ENCODE peak calls at places on chromosomes 13 and 19, in four cellular contexts. One of them, this sample, is unnamed.

GRCh38 chr19:8663920-8664670 is 33.7 kb downstream of the NFILZ start:
- DNase-seq in ovary: no peak
- DNase-seq in tibial nerve: no peak
- DNase-seq in cardiac muscle cell: no peak
- DNase-seq in this sample: peak; percentile 15

GRCh38 chr13:28421674-28422410 is 73.1 kb downstream of the FLT1 start:
- DNase-seq in ovary: no peak
- DNase-seq in tibial nerve: no peak
- DNase-seq in cardiac muscle cell: no peak
- DNase-seq in this sample: no peak

GRCh38 chr19:12314553-12314952 is 18.9 kb downstream of the ZNF563 start:
- DNase-seq in ovary: no peak
- DNase-seq in tibial nerve: no peak
- DNase-seq in cardiac muscle cell: no peak
- DNase-seq in this sample: no peak

GRCh38 chr13:44050450-44051063 is 170.9 kb downstream of the LACC1 start:
- DNase-seq in ovary: no peak
- DNase-seq in tibial nerve: no peak
- DNase-seq in cardiac muscle cell: peak; percentile 56
- DNase-seq in this sample: no peak

GRCh38 chr13:53191091-53191490 is 162.5 kb downstream of the OLFM4 start:
- DNase-seq in ovary: no peak
- DNase-seq in tibial nerve: no peak
- DNase-seq in cardiac muscle cell: peak; percentile 11
- DNase-seq in this sample: no peak

GRCh38 chr19:50870417-50871089 is 2.7 kb upstream of the KLK2 start:
- DNase-seq in ovary: no peak
- DNase-seq in tibial nerve: no peak
- DNase-seq in cardiac muscle cell: no peak
- DNase-seq in this sample: no peak

GRCh38 chr19:48466571-48467325 is 2.4 kb upstream of the CYTH2 start:
- DNase-seq in ovary: peak; percentile 56
- DNase-seq in tibial nerve: no peak
- DNase-seq in cardiac muscle cell: no peak
- DNase-seq in this sample: no peak

GRCh38 chr13:94822356-94822755 is 110.0 kb upstream of the SOX21 start:
- DNase-seq in ovary: no peak
- DNase-seq in tibial nerve: no peak
- DNase-seq in cardiac muscle cell: no peak
- DNase-seq in this sample: no peak

GRCh38 chr13:106372199-106373160 is 163.0 kb downstream of the EFNB2 start:
- DNase-seq in ovary: no peak
- DNase-seq in tibial nerve: no peak
- DNase-seq in cardiac muscle cell: no peak
- DNase-seq in this sample: no peak

GRCh38 chr19:39032164-39032918 is at the start of gene FBXO27:
- DNase-seq in ovary: no peak
- DNase-seq in tibial nerve: no peak
- DNase-seq in cardiac muscle cell: peak; percentile 6
- DNase-seq in this sample: no peak

GRCh38 chr13:41224113-41225110 is 30.0 kb upstream of the KBTBD7 start:
- DNase-seq in ovary: no peak
- DNase-seq in tibial nerve: no peak
- DNase-seq in cardiac muscle cell: no peak
- DNase-seq in this sample: no peak

GRCh38 chr13:39676315-39676876 is 20.9 kb downstream of the COG6 start:
- DNase-seq in ovary: no peak
- DNase-seq in tibial nerve: no peak
- DNase-seq in cardiac muscle cell: peak; percentile 60
- DNase-seq in this sample: no peak

GRCh38 chr19:39335168-39335567 is 675 bp downstream of the GMFG start:
- DNase-seq in ovary: no peak
- DNase-seq in tibial nerve: no peak
- DNase-seq in cardiac muscle cell: no peak
- DNase-seq in this sample: peak; percentile 30

GRCh38 chr19:4083677-4084546 is 17.2 kb upstream of the ZBTB7A start:
- DNase-seq in ovary: peak; percentile 53
- DNase-seq in tibial nerve: no peak
- DNase-seq in cardiac muscle cell: no peak
- DNase-seq in this sample: no peak

GRCh38 chr13:21898461-21898860 is 227.6 kb downstream of the FGF9 start:
- DNase-seq in ovary: no peak
- DNase-seq in tibial nerve: no peak
- DNase-seq in cardiac muscle cell: peak; percentile 23
- DNase-seq in this sample: no peak

GRCh38 chr19:609001-609340 is 19.3 kb downstream of the HCN2 start:
- DNase-seq in ovary: no peak
- DNase-seq in tibial nerve: no peak
- DNase-seq in cardiac muscle cell: no peak
- DNase-seq in this sample: no peak

GRCh38 chr19:29858621-29859020 is 46.8 kb downstream of the CCNE1 start:
- DNase-seq in ovary: no peak
- DNase-seq in tibial nerve: no peak
- DNase-seq in cardiac muscle cell: no peak
- DNase-seq in this sample: no peak

GRCh38 chr13:81171065-81171647 is 830.2 kb upstream of the SPRY2 start:
- DNase-seq in ovary: no peak
- DNase-seq in tibial nerve: no peak
- DNase-seq in cardiac muscle cell: peak; percentile 21
- DNase-seq in this sample: no peak

GRCh38 chr19:3175761-3176714 is 2.5 kb upstream of the S1PR4 start:
- DNase-seq in ovary: no peak
- DNase-seq in tibial nerve: no peak
- DNase-seq in cardiac muscle cell: no peak
- DNase-seq in this sample: no peak

GRCh38 chr13:33554919-33555791 is 262.8 kb upstream of the RFC3 start:
- DNase-seq in ovary: no peak
- DNase-seq in tibial nerve: no peak
- DNase-seq in cardiac muscle cell: peak; percentile 48
- DNase-seq in this sample: no peak

GRCh38 chr19:33294058-33294798 is 8.1 kb downstream of the CEBPA start:
- DNase-seq in ovary: no peak
- DNase-seq in tibial nerve: no peak
- DNase-seq in cardiac muscle cell: no peak
- DNase-seq in this sample: no peak
- H3K27ac ChIP-seq in ovary: no peak overlapping the region
- H3K27ac ChIP-seq in tibial nerve: no peak overlapping the region
- H3K27ac ChIP-seq in cardiac muscle cell: no peak overlapping the region
- H3K27ac ChIP-seq in this sample: no peak overlapping the region

DNA sequence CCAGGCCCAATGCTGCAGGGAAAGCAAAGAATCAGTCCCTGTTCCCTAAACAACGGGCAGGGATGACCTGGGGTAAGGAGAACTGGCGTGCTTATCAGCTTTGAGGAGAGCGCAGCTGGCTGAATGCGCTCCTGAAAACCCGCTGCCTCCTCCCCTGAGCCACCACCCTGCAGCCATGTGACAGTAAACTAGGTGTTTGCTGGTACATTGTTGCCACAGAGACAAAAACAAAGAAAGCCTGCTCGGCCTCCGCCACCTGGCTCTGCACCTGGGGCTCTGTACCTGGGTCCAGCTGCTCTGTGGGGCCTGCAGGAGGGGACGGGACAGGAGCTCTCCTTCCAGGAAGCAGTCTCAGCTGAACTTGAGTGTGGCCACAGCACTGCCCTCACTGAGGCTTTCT is 21.8 kb downstream of the MCF2L start:
- DNase-seq in ovary: no peak
- DNase-seq in tibial nerve: no peak
- DNase-seq in cardiac muscle cell: no peak
- DNase-seq in this sample: no peak
- H3K27ac ChIP-seq in ovary: no peak overlapping the region
- H3K27ac ChIP-seq in tibial nerve: no peak overlapping the region
- H3K27ac ChIP-seq in cardiac muscle cell: no peak overlapping the region
- H3K27ac ChIP-seq in this sample: no peak overlapping the region

GRCh38 chr19:45629704-45630103 is 9.5 kb downstream of the EML2 start:
- DNase-seq in ovary: no peak
- DNase-seq in tibial nerve: no peak
- DNase-seq in cardiac muscle cell: no peak
- DNase-seq in this sample: no peak
- H3K27ac ChIP-seq in ovary: no peak overlapping the region
- H3K27ac ChIP-seq in tibial nerve: no peak overlapping the region
- H3K27ac ChIP-seq in cardiac muscle cell: no peak overlapping the region
- H3K27ac ChIP-seq in this sample: no peak overlapping the region

DNA sequence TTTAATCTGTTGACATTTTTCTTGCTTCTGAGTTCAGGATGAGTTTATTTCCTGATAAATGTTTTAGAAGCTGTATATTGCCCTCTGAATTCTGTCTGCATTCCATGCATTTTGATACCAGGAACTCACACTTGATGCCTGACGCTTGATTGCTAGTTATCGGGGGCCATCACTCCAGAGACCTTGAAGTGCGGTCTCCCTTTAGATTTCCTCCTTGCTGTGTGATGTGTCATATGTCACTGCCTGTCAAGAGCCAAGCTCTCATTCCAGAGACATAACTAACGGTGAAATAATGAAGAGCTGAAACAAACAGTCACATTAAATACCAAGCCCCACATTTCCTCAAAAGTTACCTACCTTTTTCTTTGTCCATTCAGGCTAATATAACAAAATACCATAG is 155.5 kb downstream of the TNFSF13B start:
- DNase-seq in ovary: no peak
- DNase-seq in tibial nerve: no peak
- DNase-seq in cardiac muscle cell: peak; percentile 23
- DNase-seq in this sample: no peak
- H3K27ac ChIP-seq in ovary: no peak overlapping the region
- H3K27ac ChIP-seq in tibial nerve: no peak overlapping the region
- H3K27ac ChIP-seq in cardiac muscle cell: no peak overlapping the region
- H3K27ac ChIP-seq in this sample: no peak overlapping the region

GRCh38 chr13:51534075-51534817 is 50.0 kb upstream of the WDFY2 start:
- DNase-seq in ovary: no peak
- DNase-seq in tibial nerve: no peak
- DNase-seq in cardiac muscle cell: no peak
- DNase-seq in this sample: peak; percentile 27
- H3K27ac ChIP-seq in ovary: no peak overlapping the region
- H3K27ac ChIP-seq in tibial nerve: no peak overlapping the region
- H3K27ac ChIP-seq in cardiac muscle cell: no peak overlapping the region
- H3K27ac ChIP-seq in this sample: no peak overlapping the region